ENCODE peak calls at places on chromosomes 1 and 21, in six cellular contexts. One of them, this sample, is unnamed. For H3K4me1, the result is how much of the 10 kb centered on the place peaks cover.

GRCh38 chr1:168774241-168774640 is 45.2 kb upstream of the DPT start:
- DNase-seq in aorta: no peak
- DNase-seq in stomach: no peak
- DNase-seq in body of pancreas: no peak
- DNase-seq in spleen: no peak
- DNase-seq in sigmoid colon: peak
- DNase-seq in this sample: no peak

GRCh38 chr1:117928881-117929339 is 511 bp downstream of the GDAP2 start:
- DNase-seq in sigmoid colon: peak
- DNase-seq in spleen: no peak
- DNase-seq in stomach: peak
- DNase-seq in body of pancreas: peak
- DNase-seq in aorta: peak
- DNase-seq in this sample: no peak

GRCh38 chr1:100452641-100453040 is 85.3 kb upstream of the GPR88 start:
- DNase-seq in spleen: no peak
- DNase-seq in stomach: no peak
- DNase-seq in aorta: no peak
- DNase-seq in body of pancreas: no peak
- DNase-seq in sigmoid colon: no peak
- DNase-seq in this sample: peak

GRCh38 chr1:22689505-22689904 is 21.1 kb upstream of the EPHB2 start:
- DNase-seq in spleen: no peak
- DNase-seq in body of pancreas: no peak
- DNase-seq in stomach: no peak
- DNase-seq in aorta: no peak
- DNase-seq in sigmoid colon: peak
- DNase-seq in this sample: no peak

GRCh38 chr1:87965193-87965592 is 636.5 kb downstream of the LMO4 start:
- DNase-seq in aorta: no peak
- DNase-seq in body of pancreas: no peak
- DNase-seq in sigmoid colon: no peak
- DNase-seq in spleen: no peak
- DNase-seq in stomach: no peak
- DNase-seq in this sample: no peak

GRCh38 chr1:224929335-224930237 is at the start of gene DNAH14:
- DNase-seq in aorta: peak
- DNase-seq in body of pancreas: peak
- DNase-seq in spleen: peak
- DNase-seq in stomach: peak
- DNase-seq in sigmoid colon: peak
- DNase-seq in this sample: no peak

GRCh38 chr1:86154581-86155060 is 2.0 kb downstream of the COL24A1 start:
- DNase-seq in spleen: peak
- DNase-seq in sigmoid colon: peak
- DNase-seq in stomach: no peak
- DNase-seq in aorta: peak
- DNase-seq in body of pancreas: no peak
- DNase-seq in this sample: no peak

GRCh38 chr1:161768461-161768860 is 2.3 kb downstream of the ATF6 start:
- DNase-seq in spleen: no peak
- DNase-seq in body of pancreas: no peak
- DNase-seq in aorta: no peak
- DNase-seq in stomach: no peak
- DNase-seq in sigmoid colon: no peak
- DNase-seq in this sample: no peak

GRCh38 chr1:108080448-108080847 is 115.5 kb upstream of the VAV3 start:
- DNase-seq in stomach: no peak
- DNase-seq in sigmoid colon: no peak
- DNase-seq in body of pancreas: no peak
- DNase-seq in aorta: no peak
- DNase-seq in spleen: no peak
- DNase-seq in this sample: no peak

GRCh38 chr1:8944006-8944405 is 1.7 kb upstream of the CA6 start:
- DNase-seq in body of pancreas: no peak
- DNase-seq in sigmoid colon: no peak
- DNase-seq in stomach: no peak
- DNase-seq in spleen: no peak
- DNase-seq in aorta: no peak
- DNase-seq in this sample: no peak

GRCh38 chr1:225422033-225422605 is 5.7 kb downstream of the LBR start:
- DNase-seq in spleen: no peak
- DNase-seq in aorta: no peak
- DNase-seq in sigmoid colon: no peak
- DNase-seq in stomach: no peak
- DNase-seq in body of pancreas: no peak
- DNase-seq in this sample: no peak

GRCh38 chr1:218498061-218498938 is 153.2 kb downstream of the TGFB2 start:
- DNase-seq in spleen: no peak
- DNase-seq in body of pancreas: no peak
- DNase-seq in sigmoid colon: no peak
- DNase-seq in stomach: no peak
- DNase-seq in aorta: no peak
- DNase-seq in this sample: no peak

GRCh38 chr1:157566484-157567300 is 14.4 kb upstream of the FCRL5 start:
- DNase-seq in sigmoid colon: no peak
- DNase-seq in spleen: no peak
- DNase-seq in body of pancreas: no peak
- DNase-seq in stomach: no peak
- DNase-seq in aorta: no peak
- DNase-seq in this sample: no peak

GRCh38 chr1:184112176-184112948 is 60.8 kb downstream of the TSEN15 start:
- DNase-seq in body of pancreas: no peak
- DNase-seq in stomach: no peak
- DNase-seq in aorta: no peak
- DNase-seq in spleen: no peak
- DNase-seq in sigmoid colon: no peak
- DNase-seq in this sample: no peak

GRCh38 chr1:92623187-92623778 is 136.6 kb upstream of the GFI1 start:
- DNase-seq in aorta: no peak
- DNase-seq in body of pancreas: no peak
- DNase-seq in stomach: no peak
- DNase-seq in sigmoid colon: no peak
- DNase-seq in spleen: no peak
- DNase-seq in this sample: peak

GRCh38 chr1:113747376-113747775 is 11.9 kb downstream of the PHTF1 start:
- DNase-seq in body of pancreas: no peak
- DNase-seq in stomach: no peak
- DNase-seq in sigmoid colon: no peak
- DNase-seq in spleen: no peak
- DNase-seq in aorta: no peak
- DNase-seq in this sample: no peak

GRCh38 chr1:29585656-29586055 is 349.3 kb downstream of the PTPRU start:
- DNase-seq in aorta: no peak
- DNase-seq in stomach: no peak
- DNase-seq in sigmoid colon: no peak
- DNase-seq in body of pancreas: no peak
- DNase-seq in spleen: no peak
- DNase-seq in this sample: no peak

GRCh38 chr1:48741380-48741779 is 35.3 kb downstream of the BEND5 start:
- DNase-seq in aorta: no peak
- DNase-seq in sigmoid colon: no peak
- DNase-seq in spleen: no peak
- DNase-seq in body of pancreas: no peak
- DNase-seq in stomach: no peak
- DNase-seq in this sample: no peak

GRCh38 chr1:151596166-151596933 is 15.5 kb upstream of the SNX27 start:
- DNase-seq in stomach: no peak
- DNase-seq in spleen: no peak
- DNase-seq in sigmoid colon: no peak
- DNase-seq in aorta: no peak
- DNase-seq in body of pancreas: peak
- DNase-seq in this sample: no peak

GRCh38 chr21:32240708-32241433 is 38.0 kb downstream of the MIS18A start:
- DNase-seq in spleen: no peak
- DNase-seq in sigmoid colon: no peak
- DNase-seq in body of pancreas: no peak
- DNase-seq in aorta: no peak
- DNase-seq in stomach: no peak
- DNase-seq in this sample: no peak

GRCh38 chr1:183807549-183808168 is 2.7 kb downstream of the RGL1 start:
- DNase-seq in spleen: no peak
- DNase-seq in body of pancreas: no peak
- DNase-seq in sigmoid colon: peak
- DNase-seq in stomach: no peak
- DNase-seq in aorta: peak
- DNase-seq in this sample: no peak

GRCh38 chr1:53367503-53368313 is 39.8 kb upstream of the LRP8 start:
- DNase-seq in body of pancreas: peak
- DNase-seq in aorta: peak
- DNase-seq in stomach: peak
- DNase-seq in spleen: peak
- DNase-seq in sigmoid colon: no peak
- DNase-seq in this sample: peak

GRCh38 chr1:53365405-53366063 is 37.7 kb upstream of the LRP8 start:
- DNase-seq in body of pancreas: peak
- DNase-seq in spleen: peak
- DNase-seq in stomach: peak
- DNase-seq in sigmoid colon: peak
- DNase-seq in aorta: peak
- DNase-seq in this sample: no peak

GRCh38 chr1:53368314-53369033 is 40.6 kb upstream of the LRP8 start:
- DNase-seq in stomach: peak
- DNase-seq in sigmoid colon: no peak
- DNase-seq in spleen: peak
- DNase-seq in aorta: peak
- DNase-seq in body of pancreas: peak
- DNase-seq in this sample: no peak

GRCh38 chr1:53369034-53369750 is 41.3 kb upstream of the LRP8 start:
- DNase-seq in spleen: peak
- DNase-seq in stomach: peak
- DNase-seq in sigmoid colon: no peak
- DNase-seq in body of pancreas: peak
- DNase-seq in aorta: peak
- DNase-seq in this sample: no peak

DNA sequence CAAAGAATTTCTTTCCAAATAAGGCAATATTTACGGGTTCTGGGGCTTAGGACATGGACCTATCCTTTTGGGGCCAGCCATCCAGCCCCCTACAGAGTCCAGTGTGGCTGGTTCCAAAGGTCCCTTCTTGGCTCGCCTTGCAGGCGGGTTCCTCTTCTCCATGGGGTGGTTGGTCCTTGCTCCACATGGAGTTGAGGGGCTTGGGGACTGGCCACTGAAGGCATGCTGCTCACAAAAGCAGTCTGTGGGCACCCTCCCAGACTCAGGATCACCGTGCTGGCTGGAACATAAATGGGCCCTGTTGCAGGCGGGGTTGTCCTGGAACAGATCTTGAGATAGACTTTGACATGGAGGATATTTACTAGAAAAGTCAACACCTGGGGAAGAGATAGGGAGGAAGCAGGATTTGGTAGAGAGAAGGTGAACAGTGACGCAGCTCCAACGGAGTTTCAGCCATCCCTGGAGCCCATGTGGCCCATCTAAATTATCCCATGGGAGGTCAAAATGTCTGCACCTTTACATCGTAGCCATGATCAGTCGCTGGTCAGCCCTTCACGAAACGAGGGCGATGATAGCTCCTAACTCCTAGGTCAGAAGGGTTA is 39.1 kb upstream of the LRP8 start:
- DNase-seq in spleen: peak
- DNase-seq in sigmoid colon: peak
- DNase-seq in stomach: peak
- DNase-seq in body of pancreas: peak
- DNase-seq in aorta: peak
- DNase-seq in this sample: peak
- H3K4me3 ChIP-seq in spleen: peak
- H3K4me3 ChIP-seq in sigmoid colon: no peak
- H3K4me3 ChIP-seq in stomach: no peak
- H3K4me3 ChIP-seq in body of pancreas: no peak
- H3K4me3 ChIP-seq in aorta: no peak
- H3K4me3 ChIP-seq in this sample: no peak

DNA sequence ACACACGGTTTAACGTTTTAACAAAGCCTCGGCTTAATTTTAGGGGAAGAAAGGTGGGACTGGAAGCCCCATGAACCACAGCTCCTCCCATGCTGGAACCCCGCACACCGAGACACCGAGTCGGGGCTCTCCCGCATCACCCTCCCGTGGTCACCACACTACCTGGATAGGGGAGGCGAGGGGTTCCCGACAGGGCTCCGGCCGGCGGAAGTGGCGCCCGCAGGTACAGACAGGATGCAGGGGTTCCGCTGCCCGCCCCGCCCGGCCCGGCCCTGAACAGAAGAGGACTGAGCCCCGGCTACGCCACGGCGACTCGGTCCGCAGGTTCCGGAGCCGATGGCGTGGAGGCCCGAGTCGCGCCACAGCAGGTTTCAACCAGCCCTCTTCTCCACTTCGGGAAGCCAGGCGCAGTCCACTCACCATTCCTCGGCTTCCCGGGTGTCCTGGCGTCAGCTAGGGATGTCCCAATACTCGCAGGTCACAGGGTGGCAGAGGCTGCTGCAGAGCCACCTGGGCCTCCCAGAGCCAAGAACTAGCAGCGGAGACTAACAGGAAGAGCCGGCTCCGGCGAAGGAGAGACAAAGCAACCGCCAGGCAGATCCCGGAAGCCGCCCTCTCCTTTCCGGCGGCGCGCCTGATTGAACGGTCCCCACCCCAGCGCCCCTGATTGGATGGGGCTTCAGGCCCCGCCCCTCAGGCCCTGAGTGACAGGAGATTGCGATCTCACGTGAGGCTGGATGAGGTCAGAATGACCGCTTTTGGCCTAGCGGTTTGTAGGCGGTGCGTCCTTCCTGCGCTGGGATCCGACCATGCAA is at the start of gene ZNF669:
- DNase-seq in sigmoid colon: peak
- DNase-seq in body of pancreas: peak
- DNase-seq in aorta: peak
- DNase-seq in stomach: peak
- DNase-seq in spleen: peak
- DNase-seq in this sample: peak
- H3K27ac ChIP-seq in sigmoid colon: peak
- H3K27ac ChIP-seq in body of pancreas: peak
- H3K27ac ChIP-seq in aorta: peak
- H3K27ac ChIP-seq in stomach: peak
- H3K27ac ChIP-seq in spleen: peak
- H3K27ac ChIP-seq in this sample: peak

DNA sequence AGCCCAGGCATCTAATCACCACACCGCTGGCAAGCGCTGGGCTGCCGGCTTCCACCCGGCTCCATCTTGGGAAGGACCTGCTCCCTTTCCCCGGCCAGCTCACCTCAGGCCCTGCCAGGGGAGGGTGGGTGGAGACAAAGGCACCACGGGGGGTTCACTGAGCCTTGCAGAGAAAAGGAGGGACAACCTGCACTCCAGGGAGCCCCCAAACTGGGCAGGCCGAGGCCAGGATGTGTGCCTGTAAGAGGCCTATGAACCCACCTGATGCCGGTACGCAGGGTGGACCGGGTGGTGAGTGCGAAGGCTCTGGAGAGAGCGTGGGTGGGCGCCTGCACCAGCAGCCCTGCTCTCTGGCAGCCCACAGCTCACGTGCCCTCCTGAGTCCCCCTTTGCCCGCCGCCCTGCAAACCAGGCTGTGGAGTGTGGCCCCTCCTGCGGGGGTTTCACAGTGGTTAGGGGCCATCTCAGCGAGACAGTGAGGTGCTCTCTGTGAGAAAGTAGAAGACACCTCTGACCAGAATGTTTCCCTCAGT is 22.2 kb downstream of the RHBG start:
- DNase-seq in body of pancreas: no peak
- DNase-seq in aorta: no peak
- DNase-seq in spleen: no peak
- DNase-seq in sigmoid colon: no peak
- DNase-seq in stomach: no peak
- DNase-seq in this sample: no peak
- H3K4me1 ChIP-seq in body of pancreas: under half
- H3K4me1 ChIP-seq in aorta: under half
- H3K4me1 ChIP-seq in spleen: under half
- H3K4me1 ChIP-seq in sigmoid colon: under half
- H3K4me1 ChIP-seq in stomach: under half
- H3K4me1 ChIP-seq in this sample: under half

GRCh38 chr1:116879478-116880133 is 30.1 kb upstream of the PTGFRN start:
- DNase-seq in sigmoid colon: no peak
- DNase-seq in body of pancreas: peak
- DNase-seq in aorta: no peak
- DNase-seq in stomach: peak
- DNase-seq in spleen: no peak
- DNase-seq in this sample: no peak
- H3K4me3 ChIP-seq in sigmoid colon: no peak
- H3K4me3 ChIP-seq in body of pancreas: no peak
- H3K4me3 ChIP-seq in aorta: no peak
- H3K4me3 ChIP-seq in stomach: no peak
- H3K4me3 ChIP-seq in spleen: no peak
- H3K4me3 ChIP-seq in this sample: no peak